ENCODE peak calls at places on chromosomes 11 and 22, in nine cellular contexts. R is PC-3, J is right lobe of liver, Q is upper lobe of right lung, D is ascending aorta, I is cardiac fibroblast, H is cardiac muscle cell, V is HFF-Myc, G is lung. S is an unnamed sample.

GRCh38 chr11:24400059-24400665 is 96.7 kb upstream of the LUZP2 start:
- DNase-seq in R (no peak), J (no peak), Q (no peak), D (no peak), I (no peak), H (no peak), V (no peak), G (no peak), S (peak)

GRCh38 chr22:41862530-41863266 is 29.8 kb downstream of the SREBF2 start:
- DNase-seq in R (no peak), J (no peak), Q (no peak), D (no peak), I (no peak), H (peak), V (no peak), G (peak), S (no peak)

GRCh38 chr11:120817131-120817530 is 206.8 kb upstream of the TBCEL start:
- DNase-seq in R (no peak), J (no peak), Q (no peak), D (no peak), I (no peak), H (no peak), V (no peak), G (no peak), S (no peak)

GRCh38 chr11:96978751-96979150 is 588.9 kb downstream of the JRKL start:
- DNase-seq in R (no peak), J (no peak), Q (no peak), D (no peak), I (no peak), H (no peak), V (no peak), G (no peak), S (no peak)

GRCh38 chr11:82080160-82080559 is 653.5 kb downstream of the FAM181B start:
- DNase-seq in R (no peak), J (no peak), Q (no peak), D (no peak), I (no peak), H (no peak), V (no peak), G (no peak), S (peak)

GRCh38 chr11:130068986-130069683 is 559 bp upstream of the APLP2 start:
- DNase-seq in R (peak), J (peak), Q (peak), D (peak), I (peak), H (no peak), V (peak), G (peak), S (peak)

GRCh38 chr11:10181811-10182210 is 112.2 kb downstream of the SBF2 start:
- DNase-seq in R (peak), J (no peak), Q (no peak), D (no peak), I (peak), H (no peak), V (peak), G (no peak), S (peak)

GRCh38 chr11:9874466-9874865 is 210.6 kb downstream of the SWAP70 start:
- DNase-seq in R (no peak), J (no peak), Q (no peak), D (no peak), I (no peak), H (no peak), V (no peak), G (no peak), S (no peak)

GRCh38 chr11:62573592-62574362 is at the start of gene EEF1G:
- DNase-seq in R (peak), J (peak), Q (peak), D (peak), I (peak), H (peak), V (peak), G (peak), S (peak)

GRCh38 chr11:414333-414857 is 404 bp downstream of the SIGIRR start:
- DNase-seq in R (no peak), J (peak), Q (no peak), D (peak), I (no peak), H (no peak), V (no peak), G (no peak), S (no peak)

GRCh38 chr11:47451990-47452389 is 3.1 kb upstream of the RAPSN start:
- DNase-seq in R (no peak), J (no peak), Q (no peak), D (no peak), I (no peak), H (no peak), V (no peak), G (no peak), S (peak)

GRCh38 chr11:3207530-3208189 is 11.0 kb downstream of the MRGPRG start:
- DNase-seq in R (no peak), J (peak), Q (peak), D (no peak), I (no peak), H (no peak), V (no peak), G (no peak), S (no peak)

DNA sequence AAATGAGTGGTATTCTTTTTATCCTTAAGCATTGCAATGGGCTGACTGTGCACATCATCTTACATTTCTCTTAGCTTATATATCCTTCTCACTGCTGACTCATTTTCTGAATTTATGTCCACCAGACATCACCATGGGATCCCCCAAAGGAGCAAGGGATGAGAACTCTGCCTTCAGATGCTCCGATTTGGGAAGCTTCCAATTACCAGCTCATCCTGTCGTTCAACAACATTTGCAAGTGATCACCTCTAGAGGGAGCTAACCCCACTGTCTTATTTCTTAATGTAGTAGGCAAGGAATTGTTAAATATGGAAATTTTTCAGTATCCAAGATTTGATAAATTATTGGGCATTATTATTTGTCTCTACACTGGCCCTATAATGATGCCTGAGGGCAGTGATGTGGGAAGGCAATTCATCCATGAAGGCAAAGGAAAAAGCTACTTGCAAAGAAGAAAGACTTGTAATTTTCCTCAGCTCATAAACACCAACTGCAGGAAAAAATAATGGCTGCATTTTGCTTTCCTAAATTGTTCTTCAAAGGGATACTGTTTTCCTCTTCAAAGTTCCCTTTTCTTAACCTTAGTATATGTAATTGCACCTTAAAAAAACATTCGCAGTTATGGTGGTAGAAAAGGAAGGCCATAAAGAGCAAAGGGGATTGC is 102.4 kb upstream of the FSHB start:
- DNase-seq in R (peak), J (no peak), Q (no peak), D (no peak), I (peak), H (peak), V (no peak), G (no peak), S (peak)
- TF ChIP-seq CTCF in R (peak), J (peak), Q (peak), D (no peak), I (peak), H (peak), V (peak), G (no peak), S (peak)

GRCh38 chr11:83827940-83828554 is 541.9 kb upstream of the CCDC90B start:
- DNase-seq in R (peak), J (no peak), Q (no peak), D (no peak), I (peak), H (peak), V (no peak), G (no peak), S (peak)
- H3K4me3 ChIP-seq in R (no peak), J (peak), Q (peak), D (no peak), I (peak), H (no peak), V (no peak), G (no peak), S (no peak)

GRCh38 chr11:75777461-75778110 is 9.0 kb downstream of the DGAT2 start:
- DNase-seq in R (peak), J (no peak), Q (no peak), D (no peak), I (no peak), H (no peak), V (no peak), G (no peak), S (no peak)

GRCh38 chr11:75781296-75781695 is 12.7 kb downstream of the DGAT2 start:
- DNase-seq in R (no peak), J (no peak), Q (no peak), D (no peak), I (no peak), H (no peak), V (no peak), G (no peak), S (no peak)

GRCh38 chr11:75780888-75781287 is 12.3 kb downstream of the DGAT2 start:
- DNase-seq in R (no peak), J (no peak), Q (no peak), D (no peak), I (no peak), H (no peak), V (no peak), G (no peak), S (no peak)

GRCh38 chr11:75779960-75780359 is 11.4 kb downstream of the DGAT2 start:
- DNase-seq in R (no peak), J (no peak), Q (no peak), D (no peak), I (no peak), H (no peak), V (no peak), G (no peak), S (no peak)

DNA sequence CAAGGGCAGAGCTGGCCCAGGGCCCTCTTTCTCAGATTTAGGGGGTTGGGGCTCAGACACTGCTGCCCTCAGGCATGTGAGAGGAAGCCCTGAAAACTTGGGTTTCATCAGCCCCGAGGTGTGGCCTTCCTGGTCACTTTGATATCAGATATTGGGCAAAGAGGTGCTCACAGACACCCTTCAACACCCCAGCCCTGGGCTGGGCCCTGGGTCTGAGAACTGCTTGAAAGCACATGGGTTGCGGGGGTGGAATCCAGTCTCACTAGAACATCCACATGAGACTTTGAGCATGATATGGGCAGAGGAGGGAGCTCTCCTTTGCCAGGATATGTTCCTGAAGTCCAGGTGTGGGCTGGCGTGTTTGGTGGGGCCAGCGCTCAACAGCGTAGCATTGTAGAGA is 10.4 kb downstream of the DGAT2 start:
- DNase-seq in R (no peak), J (no peak), Q (no peak), D (no peak), I (no peak), H (no peak), V (no peak), G (no peak), S (no peak)
- TF ChIP-seq CTCF in R (no peak), J (no peak), Q (no peak), D (no peak), I (no peak), H (no peak), V (no peak), G (no peak), S (no peak)

GRCh38 chr11:86171627-86172026 is 72.9 kb upstream of the EED start:
- DNase-seq in R (no peak), J (no peak), Q (no peak), D (no peak), I (no peak), H (no peak), V (no peak), G (no peak), S (no peak)

GRCh38 chr11:86176165-86176884 is 68.2 kb upstream of the EED start:
- DNase-seq in R (peak), J (peak), Q (no peak), D (no peak), I (peak), H (no peak), V (no peak), G (no peak), S (peak)

GRCh38 chr11:86175585-86175984 is 69.0 kb upstream of the EED start:
- DNase-seq in R (no peak), J (no peak), Q (no peak), D (no peak), I (no peak), H (no peak), V (no peak), G (no peak), S (no peak)

GRCh38 chr11:86172894-86173293 is 71.7 kb upstream of the EED start:
- DNase-seq in R (peak), J (no peak), Q (no peak), D (no peak), I (peak), H (no peak), V (no peak), G (no peak), S (peak)

DNA sequence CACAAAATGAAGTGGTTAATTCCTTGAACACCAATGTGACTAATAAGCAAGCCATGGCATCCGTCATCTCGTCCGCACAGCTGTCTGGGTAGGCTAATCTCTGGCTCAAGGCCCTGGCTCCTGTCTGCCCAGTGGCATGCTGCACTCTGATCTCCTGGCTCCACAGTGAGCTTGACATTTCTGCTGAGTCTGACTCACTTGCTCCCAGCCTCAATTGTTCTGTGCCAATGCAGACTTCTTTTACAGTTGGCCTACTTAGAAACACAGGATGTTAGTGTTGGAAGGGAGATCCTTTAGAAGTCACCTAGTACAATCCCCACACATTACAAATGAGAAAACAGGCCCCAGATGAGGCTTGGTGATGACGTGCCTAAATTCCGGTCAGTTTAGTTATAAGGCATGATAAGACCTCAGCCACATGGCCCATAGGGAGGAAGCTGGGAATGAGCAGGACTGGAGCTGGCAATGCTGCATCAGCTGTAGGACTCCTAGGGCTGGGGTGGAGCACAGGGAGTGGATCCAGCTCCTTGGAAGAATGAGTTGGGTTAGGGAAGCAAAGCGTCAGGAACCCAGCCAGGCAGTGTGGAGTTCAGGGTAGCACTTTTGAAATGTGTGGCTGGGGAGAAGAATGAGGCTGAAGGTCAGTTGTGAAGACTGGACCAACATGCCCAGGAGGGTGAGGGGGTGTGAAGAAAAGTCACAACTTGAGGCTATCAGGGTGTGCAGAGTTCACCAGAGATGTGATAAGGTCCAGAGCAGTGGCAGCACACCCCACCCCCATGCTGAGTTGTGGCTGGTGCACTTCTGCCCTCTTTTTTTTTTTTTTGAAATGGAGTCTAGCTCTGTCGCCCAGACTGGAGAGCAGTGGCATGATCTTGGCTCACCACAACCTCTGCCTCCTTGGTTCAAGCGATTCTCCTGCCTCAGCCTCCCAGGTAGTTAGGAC is 70.2 kb upstream of the EED start:
- DNase-seq in R (peak), J (peak), Q (no peak), D (peak), I (peak), H (peak), V (peak), G (peak), S (peak)
- H3K4me3 ChIP-seq in R (no peak), J (no peak), Q (no peak), D (no peak), I (no peak), H (no peak), V (no peak), G (no peak), S (no peak)

GRCh38 chr11:57899378-57899777 is 124.3 kb upstream of the OR9Q1 start:
- DNase-seq in R (no peak), J (no peak), Q (no peak), D (no peak), I (no peak), H (no peak), V (no peak), G (no peak), S (peak)
- TF ChIP-seq CTCF in R (no peak), J (no peak), Q (no peak), D (no peak), I (no peak), H (no peak), V (no peak), G (no peak), S (no peak)

GRCh38 chr11:95792200-95792599 is 1.9 kb downstream of the CEP57 start:
- DNase-seq in R (no peak), J (no peak), Q (no peak), D (no peak), I (no peak), H (no peak), V (no peak), G (no peak), S (no peak)

GRCh38 chr11:95792700-95793099 is 2.4 kb downstream of the CEP57 start:
- DNase-seq in R (no peak), J (no peak), Q (no peak), D (no peak), I (no peak), H (no peak), V (no peak), G (no peak), S (no peak)

GRCh38 chr11:95795627-95796308 is 5.5 kb downstream of the CEP57 start:
- DNase-seq in R (no peak), J (no peak), Q (no peak), D (no peak), I (no peak), H (no peak), V (no peak), G (no peak), S (no peak)

GRCh38 chr11:95793111-95793510 is 2.8 kb downstream of the CEP57 start:
- DNase-seq in R (no peak), J (no peak), Q (no peak), D (no peak), I (no peak), H (no peak), V (no peak), G (no peak), S (no peak)

GRCh38 chr11:95794086-95794485 is 3.8 kb downstream of the CEP57 start:
- DNase-seq in R (peak), J (no peak), Q (no peak), D (no peak), I (no peak), H (no peak), V (no peak), G (no peak), S (no peak)
- H3K4me3 ChIP-seq in R (peak), J (no peak), Q (no peak), D (no peak), I (no peak), H (no peak), V (no peak), G (no peak), S (no peak)

DNA sequence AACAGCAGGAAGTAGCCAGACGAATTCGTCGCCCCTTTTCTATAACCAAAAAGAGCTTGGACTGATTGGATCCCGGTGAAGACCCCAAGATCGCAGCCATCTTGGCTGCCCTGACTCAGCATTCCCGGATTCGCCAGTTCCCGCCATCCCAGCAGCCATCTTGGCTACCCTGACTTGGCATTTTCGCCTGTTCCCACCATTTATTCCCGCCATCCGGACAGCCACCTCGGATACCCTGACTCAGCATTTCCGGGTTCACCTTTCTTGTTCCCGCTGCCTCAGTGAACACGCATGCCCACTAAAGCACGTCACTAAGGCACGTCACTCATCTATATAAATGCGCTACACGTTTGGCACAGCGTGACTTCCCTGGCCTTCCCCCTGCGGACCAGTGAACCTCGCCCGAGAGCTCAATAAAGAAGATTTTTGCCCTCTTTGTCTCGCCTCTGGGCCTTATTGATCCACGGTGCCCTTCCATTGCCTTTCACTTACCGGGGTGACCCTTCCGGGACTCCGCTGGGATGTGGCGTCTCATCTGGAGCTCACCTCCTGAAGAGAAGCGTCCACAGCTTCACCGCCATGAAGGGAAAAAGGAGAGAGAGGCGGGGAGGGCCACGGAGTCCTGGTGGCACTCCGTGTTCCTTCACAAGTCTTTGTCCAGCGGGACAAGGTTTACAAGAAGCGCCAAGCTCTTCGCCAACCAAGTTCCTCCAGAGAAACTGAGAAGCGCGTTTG is 4.0 kb upstream of the OR56A3 start:
- DNase-seq in R (no peak), J (no peak), Q (no peak), D (no peak), I (no peak), H (no peak), V (no peak), G (no peak), S (no peak)
- TF ChIP-seq CTCF in R (no peak), J (no peak), Q (no peak), D (no peak), I (no peak), H (no peak), V (no peak), G (no peak), S (no peak)

GRCh38 chr22:25702046-25702445 is 39.9 kb upstream of the MYO18B start:
- DNase-seq in R (peak), J (no peak), Q (no peak), D (no peak), I (peak), H (no peak), V (peak), G (no peak), S (peak)
- H3K4me3 ChIP-seq in R (no peak), J (no peak), Q (no peak), D (no peak), I (no peak), H (no peak), V (no peak), G (no peak), S (no peak)

S was measured in epithelial cell of esophagus.